ENCODE peak calls at places on chromosomes 13 and 19, in eight cellular contexts. H is NCI-H446; O is neural crest cell; F is activated CD4-positive, alpha-beta T cell treated with anti-CD3 and anti-CD28 coated beads for 48 hours; V is colonic mucosa; Q is Caco-2; N is stimulated activated CD8-positive, alpha-beta memory T cell treated with anti-CD3 and anti-CD28 coated beads, Interleukin-4, amount 100 ng/mL, for 4 hours; Y is nucleus accumbens. X is an unnamed sample.

GRCh38 chr19:2171349-2172145 is 7.8 kb downstream of the DOT1L start:
- DNase-seq in H (no peak), O (no peak), F (peak; percentile 85), V (no peak), Q (peak; percentile 82), N (peak; percentile 85), Y (no peak), X (no peak)

GRCh38 chr19:17579523-17580244 is 24.2 kb downstream of the COLGALT1 start:
- DNase-seq in H (no peak), O (peak; percentile 55), F (peak; percentile 53), V (peak; percentile 82), Q (peak; percentile 72), N (no peak), Y (no peak), X (no peak)

GRCh38 chr19:13143135-13143534 is 7.0 kb downstream of the STX10 start:
- DNase-seq in H (no peak), O (no peak), F (no peak), V (no peak), Q (no peak), N (no peak), Y (no peak), X (no peak)

GRCh38 chr19:58575183-58576041 is 2.3 kb upstream of the MZF1 start:
- DNase-seq in H (no peak), O (peak; percentile 78), F (peak; percentile 87), V (peak; percentile 89), Q (peak; percentile 90), N (peak; percentile 60), Y (no peak), X (no peak)

GRCh38 chr13:28423010-28423409 is 71.9 kb downstream of the FLT1 start:
- DNase-seq in H (no peak), O (no peak), F (peak; percentile 18), V (peak; percentile 31), Q (no peak), N (peak; percentile 11), Y (no peak), X (peak; percentile 3)

GRCh38 chr13:99992912-99993311 is 11.3 kb downstream of the ZIC2 start:
- DNase-seq in H (no peak), O (no peak), F (no peak), V (no peak), Q (no peak), N (no peak), Y (no peak), X (no peak)

GRCh38 chr19:7831452-7831851 is 1.4 kb downstream of the EVI5L start:
- DNase-seq in H (no peak), O (no peak), F (no peak), V (no peak), Q (no peak), N (no peak), Y (peak; percentile 31), X (no peak)

GRCh38 chr19:10797541-10798256 is 38.3 kb downstream of the TMED1 start:
- DNase-seq in H (no peak), O (no peak), F (peak; percentile 91), V (no peak), Q (no peak), N (peak; percentile 88), Y (peak; percentile 29), X (no peak)

GRCh38 chr13:20703785-20704458 is 423 bp downstream of the IL17D start:
- DNase-seq in H (peak; percentile 22), O (peak; percentile 67), F (peak; percentile 82), V (peak; percentile 86), Q (peak; percentile 94), N (peak; percentile 60), Y (peak; percentile 46), X (peak; percentile 25)

GRCh38 chr13:113095146-113096051 is 10.2 kb upstream of the F7 start:
- DNase-seq in H (no peak), O (no peak), F (no peak), V (no peak), Q (no peak), N (no peak), Y (no peak), X (no peak)

GRCh38 chr13:37945651-37946575 is 76.3 kb upstream of the TRPC4 start:
- DNase-seq in H (no peak), O (no peak), F (no peak), V (no peak), Q (no peak), N (no peak), Y (no peak), X (no peak)

GRCh38 chr13:27601771-27602170 is 18.6 kb downstream of the LNX2 start:
- DNase-seq in H (no peak), O (no peak), F (no peak), V (no peak), Q (no peak), N (no peak), Y (no peak), X (no peak)

GRCh38 chr13:98797456-98797855 is 45.0 kb upstream of the SLC15A1 start:
- DNase-seq in H (no peak), O (no peak), F (no peak), V (no peak), Q (no peak), N (no peak), Y (no peak), X (no peak)

GRCh38 chr13:44024496-44025155 is 144.9 kb downstream of the LACC1 start:
- DNase-seq in H (no peak), O (no peak), F (no peak), V (no peak), Q (no peak), N (no peak), Y (no peak), X (no peak)

GRCh38 chr19:49911381-49912145 is 14.9 kb upstream of the IL4I1 start:
- DNase-seq in H (no peak), O (no peak), F (peak; percentile 51), V (no peak), Q (no peak), N (no peak), Y (peak; percentile 18), X (peak; percentile 22)

GRCh38 chr19:46732966-46733692 is 12.7 kb upstream of the FKRP start:
- DNase-seq in H (no peak), O (no peak), F (no peak), V (no peak), Q (no peak), N (no peak), Y (no peak), X (no peak)

GRCh38 chr19:18775586-18776287 is 15.4 kb downstream of the COMP start:
- DNase-seq in H (no peak), O (no peak), F (no peak), V (no peak), Q (no peak), N (no peak), Y (no peak), X (no peak)

GRCh38 chr13:26957163-26957562 is 196.6 kb upstream of the GPR12 start:
- DNase-seq in H (no peak), O (no peak), F (no peak), V (no peak), Q (peak; percentile 76), N (no peak), Y (no peak), X (no peak)

GRCh38 chr13:79936368-79937136 is 404.4 kb downstream of the SPRY2 start:
- DNase-seq in H (no peak), O (no peak), F (no peak), V (no peak), Q (no peak), N (no peak), Y (peak; percentile 72), X (peak; percentile 57)

GRCh38 chr13:34430294-34430693 is 511.8 kb upstream of the NBEA start:
- DNase-seq in H (no peak), O (no peak), F (no peak), V (no peak), Q (no peak), N (no peak), Y (no peak), X (no peak)

GRCh38 chr19:29531458-29532025 is 5.7 kb downstream of the VSTM2B start:
- DNase-seq in H (no peak), O (no peak), F (no peak), V (no peak), Q (no peak), N (no peak), Y (no peak), X (no peak)

GRCh38 chr19:19420570-19421301 is 15.3 kb downstream of the GATAD2A start:
- DNase-seq in H (peak; percentile 3), O (no peak), F (peak; percentile 43), V (no peak), Q (no peak), N (peak; percentile 40), Y (no peak), X (peak; percentile 33)

GRCh38 chr13:111632906-111633305 is 312.5 kb downstream of the TEX29 start:
- DNase-seq in H (no peak), O (no peak), F (no peak), V (no peak), Q (no peak), N (no peak), Y (no peak), X (no peak)

GRCh38 chr19:34573226-34573864 is 91.8 kb downstream of the WTIP start:
- DNase-seq in H (no peak), O (no peak), F (no peak), V (no peak), Q (no peak), N (no peak), Y (no peak), X (no peak)

GRCh38 chr19:18809149-18809978 is 18.3 kb upstream of the COMP start:
- DNase-seq in H (no peak), O (no peak), F (no peak), V (peak; percentile 38), Q (no peak), N (no peak), Y (no peak), X (no peak)

GRCh38 chr13:99018418-99019180 is 40.7 kb upstream of the DOCK9 start:
- DNase-seq in H (no peak), O (no peak), F (no peak), V (no peak), Q (no peak), N (no peak), Y (no peak), X (no peak)

GRCh38 chr19:52307275-52307674 is 10.3 kb downstream of the ZNF480 start:
- DNase-seq in H (no peak), O (no peak), F (peak; percentile 14), V (no peak), Q (no peak), N (no peak), Y (no peak), X (no peak)

GRCh38 chr19:5563941-5564612 is 3.7 kb downstream of the TINCR start:
- DNase-seq in H (no peak), O (no peak), F (no peak), V (no peak), Q (peak; percentile 58), N (no peak), Y (no peak), X (no peak)

GRCh38 chr13:94739235-94739634 is 26.9 kb upstream of the SOX21 start:
- DNase-seq in H (no peak), O (no peak), F (no peak), V (no peak), Q (no peak), N (no peak), Y (no peak), X (no peak)

GRCh38 chr19:991932-992669 is 8.0 kb downstream of the WDR18 start:
- DNase-seq in H (no peak), O (no peak), F (no peak), V (no peak), Q (no peak), N (no peak), Y (no peak), X (no peak)

GRCh38 chr19:51166846-51167490 is 24.9 kb downstream of the SIGLEC7 start:
- DNase-seq in H (no peak), O (no peak), F (no peak), V (peak; percentile 31), Q (no peak), N (peak; percentile 7), Y (no peak), X (no peak)

GRCh38 chr19:17737690-17738153 is 13.6 kb upstream of the FCHO1 start:
- DNase-seq in H (no peak), O (no peak), F (no peak), V (no peak), Q (no peak), N (no peak), Y (no peak), X (no peak)

GRCh38 chr13:46600943-46601311 is 48.0 kb downstream of the LRCH1 start:
- DNase-seq in H (no peak), O (no peak), F (no peak), V (no peak), Q (no peak), N (no peak), Y (no peak), X (no peak)

GRCh38 chr19:44904426-44904994 is 1.1 kb upstream of the APOE start:
- DNase-seq in H (no peak), O (no peak), F (peak; percentile 31), V (no peak), Q (no peak), N (no peak), Y (no peak), X (no peak)